ENCODE peak calls at places on chromosome 20, in five cellular contexts. E, U, X, P and M are unnamed samples.
A peak's percentile ranks its signal among the peaks of the same experiment; 100 is the strongest.

GRCh38 chr20:53579266-53579580 is 14.4 kb downstream of the ZNF217 start:
- DNase-seq in E (no peak), U (no peak), X (no peak), P (no peak), M (no peak)

GRCh38 chr20:53884859-53885654 is 185.3 kb downstream of the BCAS1 start:
- DNase-seq in E (peak; percentile 31), U (no peak), X (peak; percentile 61), P (no peak), M (no peak)

GRCh38 chr20:56554869-56555268 is 21.8 kb downstream of the FAM209B start:
- DNase-seq in E (peak; percentile 96), U (peak; percentile 30), X (peak; percentile 98), P (peak; percentile 11), M (peak; percentile 99)

GRCh38 chr20:3710703-3711417 is 1.5 kb downstream of the SIGLEC1 start:
- DNase-seq in E (no peak), U (peak; percentile 32), X (peak; percentile 20), P (peak; percentile 14), M (no peak)

GRCh38 chr20:4592316-4593148 is 129.2 kb upstream of the PRND start:
- DNase-seq in E (peak; percentile 35), U (no peak), X (peak; percentile 31), P (peak; percentile 25), M (peak; percentile 29)

GRCh38 chr20:57378107-57378506 is 13.1 kb upstream of the RBM38 start:
- DNase-seq in E (no peak), U (no peak), X (no peak), P (no peak), M (no peak)

GRCh38 chr20:61636531-61637116 is 384.6 kb downstream of the CDH4 start:
- DNase-seq in E (no peak), U (no peak), X (no peak), P (no peak), M (no peak)

GRCh38 chr20:62369508-62370114 is 2.5 kb upstream of the LAMA5 start:
- DNase-seq in E (peak; percentile 57), U (no peak), X (no peak), P (no peak), M (no peak)

GRCh38 chr20:20441259-20441658 is 73.4 kb downstream of the INSM1 start:
- DNase-seq in E (no peak), U (no peak), X (no peak), P (no peak), M (peak; percentile 38)